ENCODE peak calls at places on chromosomes 3 and 15, in ten cellular contexts. Z is testis, Y is erythroblast, K is heart left ventricle, N is transverse colon, L is esophagus squamous epithelium, F is spleen, V is IMR-90, S is GM12892, R is GM12891. P is an unnamed sample.

GRCh38 chr15:55782901-55783300 is 39.9 kb upstream of the PRTG start:
- DNase-seq in V (no peak), L (no peak), Y (no peak), F (no peak), K (no peak), N (no peak), R (no peak), S (no peak), Z (no peak), P (no peak)

GRCh38 chr3:188270423-188270972 is 116.5 kb downstream of the LPP start:
- DNase-seq in S (no peak), Z (peak), V (peak), R (no peak), K (no peak), L (no peak), N (no peak), F (no peak), Y (no peak), P (no peak)

GRCh38 chr15:70826634-70827033 is 27.3 kb downstream of the LARP6 start:
- DNase-seq in Y (peak), V (peak), F (no peak), S (no peak), K (peak), R (no peak), Z (no peak), N (peak), L (no peak), P (peak)

GRCh38 chr3:128884992-128885391 is 5.6 kb downstream of the ACAD9 start:
- DNase-seq in Z (no peak), F (peak), R (no peak), N (no peak), K (no peak), L (no peak), V (no peak), S (no peak), Y (no peak), P (no peak)

GRCh38 chr3:126208618-126209256 is 28.4 kb upstream of the ALDH1L1 start:
- DNase-seq in L (no peak), R (no peak), V (peak), Z (peak), K (peak), N (peak), Y (peak), S (no peak), F (no peak), P (peak)

GRCh38 chr3:77718326-77718725 is 678.4 kb downstream of the ROBO2 start:
- DNase-seq in V (no peak), Z (no peak), F (no peak), S (no peak), R (no peak), K (no peak), Y (no peak), N (no peak), L (no peak), P (no peak)

GRCh38 chr3:157129782-157130137 is 30.2 kb downstream of the CCNL1 start:
- DNase-seq in Z (peak), V (no peak), N (peak), Y (no peak), S (no peak), K (no peak), L (no peak), R (no peak), F (no peak), P (no peak)

GRCh38 chr3:129144786-129145185 is 16.1 kb downstream of the ISY1 start:
- DNase-seq in N (no peak), F (no peak), Y (no peak), Z (no peak), K (no peak), S (no peak), R (no peak), V (no peak), L (no peak), P (no peak)

GRCh38 chr3:1093216-1093615 is 392 bp downstream of the CNTN6 start:
- DNase-seq in S (no peak), Z (no peak), Y (no peak), R (no peak), N (no peak), F (no peak), V (no peak), L (no peak), K (no peak), P (no peak)

GRCh38 chr3:71926242-71926560 is 141.3 kb upstream of the PROK2 start:
- DNase-seq in R (peak), Y (peak), Z (no peak), S (peak), L (no peak), F (no peak), N (peak), K (no peak), V (peak), P (no peak)

GRCh38 chr15:60528530-60528929 is 49.6 kb upstream of the ICE2 start:
- DNase-seq in L (no peak), Z (no peak), R (no peak), V (peak), Y (peak), N (no peak), K (no peak), F (no peak), S (no peak), P (no peak)

GRCh38 chr15:81877533-81878227 is 168.1 kb downstream of the MEX3B start:
- DNase-seq in L (no peak), K (no peak), R (no peak), F (no peak), S (no peak), Z (no peak), Y (no peak), N (no peak), V (no peak), P (no peak)

GRCh38 chr3:100993309-100993708 is at the start of gene ABI3BP:
- DNase-seq in N (peak), K (peak), R (no peak), F (peak), Y (peak), V (peak), L (no peak), S (no peak), Z (peak), P (peak)

GRCh38 chr3:156187146-156187769 is 66.9 kb downstream of the KCNAB1 start:
- DNase-seq in N (no peak), V (peak), R (no peak), L (no peak), S (no peak), F (no peak), Z (no peak), K (no peak), Y (no peak), P (peak)

GRCh38 chr3:8546609-8547008 is 45.0 kb downstream of the LMCD1 start:
- DNase-seq in V (no peak), Z (no peak), S (no peak), N (no peak), Y (no peak), K (no peak), L (no peak), F (no peak), R (no peak), P (no peak)

GRCh38 chr3:179196098-179196497 is 47.9 kb downstream of the PIK3CA start:
- DNase-seq in K (no peak), N (no peak), S (no peak), R (peak), F (no peak), L (no peak), V (peak), Z (no peak), Y (no peak), P (peak)

GRCh38 chr15:74423443-74424257 is 10.1 kb downstream of the SEMA7A start:
- DNase-seq in R (no peak), N (no peak), K (no peak), L (no peak), F (no peak), Y (peak), V (no peak), S (no peak), Z (peak), P (no peak)

GRCh38 chr3:187520027-187520945 is 149.9 kb downstream of the SST start:
- DNase-seq in R (no peak), N (no peak), Y (no peak), Z (peak), S (no peak), K (peak), V (no peak), F (no peak), L (no peak), P (peak)

GRCh38 chr3:126187920-126188319 is 7.5 kb upstream of the ALDH1L1 start:
- DNase-seq in Y (no peak), N (no peak), Z (no peak), K (no peak), S (no peak), R (no peak), V (no peak), F (no peak), L (no peak), P (no peak)

GRCh38 chr3:33717616-33717865 is 513 bp downstream of the CLASP2 start:
- DNase-seq in F (peak), L (no peak), K (no peak), S (no peak), Y (peak), N (peak), R (peak), V (peak), Z (peak), P (peak)

GRCh38 chr3:69866988-69867720 is 127.9 kb downstream of the MITF start:
- DNase-seq in S (no peak), N (no peak), Z (no peak), K (no peak), R (no peak), F (no peak), Y (no peak), L (no peak), V (peak), P (no peak)

DNA sequence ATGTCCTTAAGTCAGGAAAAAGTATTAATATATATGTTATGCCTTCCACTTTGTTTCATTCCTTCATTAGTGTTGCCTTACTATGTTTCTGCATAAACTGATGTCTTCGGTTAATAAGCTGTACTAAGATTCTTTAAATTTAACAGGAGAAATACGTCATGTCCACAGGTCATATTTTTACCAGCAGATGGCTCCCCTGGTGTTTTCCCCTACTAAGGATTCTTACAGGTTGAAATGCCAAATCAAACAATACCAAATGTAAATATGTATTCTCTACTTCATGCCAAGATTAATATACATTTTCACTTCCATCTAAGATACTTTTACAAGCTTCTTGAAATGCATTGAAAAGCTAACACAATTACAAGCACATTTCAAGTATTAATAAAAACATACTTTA is 1602.1 kb downstream of the SI start:
- DNase-seq in L (no peak), Z (no peak), K (no peak), Y (no peak), R (no peak), N (no peak), F (no peak), S (no peak), V (no peak), P (no peak)
- TF ChIP-seq POLR2A in L (no peak), Z (no peak), K (no peak), Y (no peak), R (no peak), N (no peak), F (no peak), S (no peak), V (no peak), P (no peak)

GRCh38 chr15:45522179-45522930 is at the start of gene SLC30A4:
- DNase-seq in V (peak), S (peak), L (no peak), Z (peak), N (peak), K (peak), Y (peak), R (peak), F (peak), P (peak)
- TF ChIP-seq POLR2A in V (no peak), S (no peak), L (peak), Z (no peak), N (no peak), K (no peak), Y (no peak), R (no peak), F (no peak), P (peak)

DNA sequence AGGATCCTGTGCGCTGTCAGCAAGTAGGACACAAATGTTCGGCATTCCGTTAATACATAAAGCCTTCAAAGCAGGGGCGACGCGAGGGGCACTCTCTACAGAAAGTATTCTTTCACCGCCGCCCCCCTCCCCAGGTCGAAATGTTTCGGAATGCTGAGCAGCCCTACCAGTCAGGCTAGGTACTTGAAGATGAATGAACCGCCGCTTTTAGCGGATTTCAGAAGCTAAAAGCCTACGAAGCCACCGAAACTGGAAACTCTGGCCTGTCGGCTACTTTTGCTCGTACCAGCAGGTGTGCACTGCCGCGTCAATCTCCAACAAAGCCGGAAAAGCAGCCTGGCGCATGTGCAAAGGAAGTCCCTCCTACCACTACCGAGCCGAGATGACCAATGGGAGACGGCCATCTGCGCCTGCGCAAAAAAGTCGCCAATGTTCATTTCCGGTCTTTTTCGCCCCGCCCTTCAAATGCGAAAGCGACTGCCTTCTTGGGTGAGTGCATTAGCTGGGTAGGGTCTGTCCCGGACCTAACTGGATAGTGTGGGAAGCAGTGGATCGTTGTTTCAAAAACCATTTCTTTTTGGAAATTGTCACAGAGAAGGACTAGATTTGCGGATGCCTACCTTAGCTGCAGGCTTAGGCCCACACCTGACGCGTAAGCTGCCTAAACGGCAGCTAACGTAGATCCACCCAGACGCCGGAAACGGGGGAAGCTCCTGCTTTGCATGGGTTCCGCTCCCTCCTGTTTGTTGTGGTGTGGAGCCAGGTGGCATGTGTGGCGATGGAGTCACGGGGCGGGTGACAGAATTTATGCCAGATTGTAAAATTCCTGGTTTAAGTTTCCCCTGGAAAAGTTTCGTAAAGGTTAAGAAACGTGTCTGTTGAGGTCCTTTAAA is at the start of gene WDR5B:
- DNase-seq in V (peak), L (no peak), F (peak), N (peak), K (peak), Y (no peak), R (peak), Z (peak), S (peak), P (peak)
- TF ChIP-seq POLR2A in V (peak), L (peak), F (peak), N (peak), K (peak), Y (peak), R (peak), Z (peak), S (peak), P (peak)

DNA sequence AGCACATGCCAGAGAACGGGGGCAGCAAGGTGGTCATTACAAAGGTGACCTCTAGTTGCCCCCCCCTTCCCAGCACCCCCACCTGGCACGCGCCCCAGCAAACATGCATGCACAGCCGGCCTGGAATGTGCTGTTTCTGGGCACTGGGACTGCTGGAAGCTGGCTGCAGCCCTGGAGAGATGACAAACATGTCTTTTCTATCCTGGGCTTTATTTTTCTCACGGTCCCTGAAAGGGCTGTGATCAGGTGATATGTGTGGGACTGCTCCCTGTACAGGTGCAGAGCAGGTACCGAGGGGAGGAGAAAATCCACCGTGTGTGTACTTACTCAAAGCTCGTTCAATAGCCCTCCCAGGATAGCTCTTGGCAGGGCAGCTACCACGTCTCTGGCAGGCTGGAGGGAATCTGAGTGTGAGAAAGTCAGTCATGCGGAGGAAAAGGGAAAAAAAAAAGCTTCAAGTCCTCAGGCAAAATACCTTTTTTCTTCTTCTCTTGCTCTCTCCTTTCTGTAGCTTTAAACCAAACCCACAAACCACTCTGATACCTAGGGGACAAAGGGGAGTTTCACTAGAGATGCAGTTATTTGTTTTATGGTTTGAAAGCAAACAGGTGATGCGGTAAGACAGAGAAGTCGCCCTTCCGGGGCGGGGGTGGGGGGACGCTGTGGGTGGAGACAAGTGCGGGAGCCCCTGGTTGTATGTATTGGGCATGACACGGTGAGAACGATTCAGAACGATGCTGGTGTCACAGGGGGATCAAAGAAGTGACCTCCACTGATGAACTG is 5.0 kb upstream of the HES1 start:
- DNase-seq in R (no peak), S (peak), V (no peak), F (no peak), Z (no peak), Y (no peak), K (no peak), N (peak), L (no peak), P (no peak)
- TF ChIP-seq POLR2A in R (no peak), S (no peak), V (no peak), F (no peak), Z (no peak), Y (no peak), K (no peak), N (no peak), L (no peak), P (no peak)

GRCh38 chr15:66359740-66360139 is 3.3 kb upstream of the TIPIN start:
- DNase-seq in F (no peak), R (no peak), N (peak), L (no peak), V (no peak), K (no peak), Z (no peak), S (no peak), Y (no peak), P (no peak)

GRCh38 chr15:66356069-66356358 is 471 bp downstream of the TIPIN start:
- DNase-seq in F (no peak), R (no peak), K (no peak), V (no peak), S (no peak), Y (no peak), N (no peak), L (no peak), Z (no peak), P (no peak)

DNA sequence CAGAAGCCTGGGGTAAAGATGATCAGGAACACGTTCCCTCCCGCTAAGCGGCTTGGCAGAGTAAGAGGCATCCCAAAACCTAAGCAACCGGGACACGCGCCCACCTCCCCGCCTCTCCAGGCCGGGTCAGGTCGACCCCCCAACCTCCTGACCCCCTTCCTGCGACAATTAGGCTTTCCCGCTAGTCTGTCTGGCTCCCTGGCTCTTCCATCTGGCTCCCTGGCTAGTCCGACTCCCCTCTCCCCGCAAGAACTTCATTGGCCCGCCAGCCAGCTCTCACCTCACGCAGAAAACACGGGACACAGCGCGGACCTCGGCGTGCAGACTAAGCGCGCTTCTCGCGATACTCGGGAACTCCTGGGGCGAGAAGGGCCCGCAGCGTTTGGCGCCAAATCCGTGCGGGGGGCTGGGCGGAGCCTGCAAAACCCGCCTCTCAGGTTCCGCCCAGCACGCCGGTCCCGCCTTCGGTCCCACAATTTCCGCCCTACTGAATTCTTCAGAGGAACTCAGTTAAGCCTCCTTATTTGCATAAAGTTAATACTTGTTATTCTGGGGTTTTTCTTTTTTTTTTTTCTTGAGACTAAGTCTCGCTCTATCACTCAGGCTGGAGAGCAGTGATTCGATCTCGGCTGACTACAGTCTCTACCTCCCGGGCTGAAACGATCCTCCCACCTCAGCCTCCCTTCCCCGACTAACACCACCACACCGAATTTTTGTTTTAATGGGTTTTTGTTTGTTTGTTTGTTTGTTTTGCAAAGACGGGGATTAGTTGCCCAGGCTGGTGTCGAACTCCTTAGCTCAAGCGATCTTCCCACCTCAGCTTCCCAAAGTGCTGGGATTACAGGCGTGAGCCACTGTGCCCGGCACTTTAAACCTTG is at the start of gene TIPIN:
- DNase-seq in R (peak), Y (peak), S (peak), V (peak), Z (peak), F (peak), K (peak), L (peak), N (peak), P (peak)
- TF ChIP-seq POLR2A in R (peak), Y (peak), S (peak), V (peak), Z (no peak), F (no peak), K (no peak), L (peak), N (peak), P (peak)

GRCh38 chr3:11640009-11640673 is 3.6 kb downstream of the VGLL4 start:
- DNase-seq in F (no peak), N (no peak), Y (no peak), Z (no peak), K (no peak), V (peak), R (no peak), S (no peak), L (no peak), P (no peak)

GRCh38 chr3:11643212-11644087 is at the start of gene VGLL4:
- DNase-seq in R (peak), V (peak), S (peak), Z (peak), L (peak), Y (peak), F (peak), K (peak), N (peak), P (peak)

GRCh38 chr3:11641683-11642407 is 1.9 kb downstream of the VGLL4 start:
- DNase-seq in Z (peak), L (no peak), V (peak), F (no peak), S (no peak), K (no peak), N (no peak), R (no peak), Y (peak), P (no peak)

GRCh38 chr3:11641316-11641682 is 2.4 kb downstream of the VGLL4 start:
- DNase-seq in N (no peak), K (no peak), V (peak), L (no peak), S (no peak), Y (no peak), Z (no peak), R (no peak), F (no peak), P (no peak)

GRCh38 chr3:11642455-11643162 is 1.1 kb downstream of the VGLL4 start:
- DNase-seq in K (peak), Z (peak), N (peak), L (no peak), Y (peak), F (peak), R (no peak), V (peak), S (peak), P (peak)
- TF ChIP-seq POLR2A in K (no peak), Z (no peak), N (peak), L (peak), Y (peak), F (no peak), R (peak), V (peak), S (peak), P (peak)

P was measured in H54.